ENCODE peak calls at places on chromosomes 11 and 22, in nine cellular contexts. X, D, O, E, B, F, S, A and J are unnamed samples.

GRCh38 chr11:130831506-130832385 is 84.5 kb downstream of the SNX19 start:
- DNase-seq in O (no peak), X (no peak), E (no peak), F (no peak), S (peak), D (no peak), B (peak), A (no peak), J (peak)

GRCh38 chr11:125164422-125165110 is at the start of gene PKNOX2:
- DNase-seq in O (peak), X (peak), B (peak), A (peak), S (peak), E (peak), D (no peak), F (peak), J (peak)

GRCh38 chr22:40026641-40027040 is 31.9 kb downstream of the FAM83F start:
- DNase-seq in F (no peak), E (no peak), B (no peak), O (no peak), D (no peak), A (no peak), S (no peak), X (no peak), J (peak)

GRCh38 chr11:66906077-66906929 is 49.4 kb downstream of the LRFN4 start:
- DNase-seq in A (peak), X (peak), D (no peak), B (no peak), O (no peak), S (peak), F (no peak), E (no peak), J (no peak)

GRCh38 chr11:78860720-78861422 is 286.2 kb upstream of the NARS2 start:
- DNase-seq in B (peak), D (peak), E (no peak), F (no peak), O (no peak), S (peak), X (no peak), A (peak), J (peak)

GRCh38 chr11:69727266-69727665 is 23.4 kb upstream of the FGF19 start:
- DNase-seq in E (no peak), D (no peak), S (no peak), X (no peak), B (no peak), O (no peak), F (no peak), A (no peak), J (no peak)

GRCh38 chr11:134584001-134584561 is 172.0 kb upstream of the B3GAT1 start:
- DNase-seq in X (no peak), S (no peak), O (peak), F (no peak), B (no peak), A (no peak), E (no peak), D (no peak), J (no peak)

GRCh38 chr22:49081926-49082325 is 745.7 kb downstream of the BRD1 start:
- DNase-seq in S (no peak), F (no peak), A (no peak), O (no peak), D (no peak), B (no peak), X (no peak), E (no peak), J (no peak)

GRCh38 chr22:29310065-29310862 is 3.8 kb downstream of the GAS2L1 start:
- DNase-seq in E (no peak), B (no peak), X (no peak), F (no peak), S (no peak), A (no peak), D (no peak), O (no peak), J (no peak)

GRCh38 chr22:19488884-19489843 is 9.4 kb downstream of the CDC45 start:
- DNase-seq in A (peak), O (no peak), D (no peak), X (no peak), F (no peak), E (no peak), B (no peak), S (peak), J (no peak)

GRCh38 chr11:44596541-44597276 is 31.2 kb downstream of the CD82 start:
- DNase-seq in B (no peak), D (no peak), A (no peak), E (peak), X (no peak), F (peak), O (no peak), S (no peak), J (no peak)